ENCODE peak calls at places on chromosome 5, in four cellular contexts. Z, C, E and H are unnamed samples.

GRCh38 chr5:14199902-14200301 is 56.8 kb downstream of the TRIO start:
- DNase-seq in Z (no peak), C (no peak), E (no peak), H (no peak)

GRCh38 chr5:171714286-171714685 is 71.3 kb upstream of the SMIM23 start:
- DNase-seq in C (no peak), Z (no peak), E (no peak), H (no peak)

GRCh38 chr5:37668524-37669047 is 171.3 kb downstream of the GDNF start:
- DNase-seq in Z (no peak), E (peak; percentile 90), C (peak; percentile 98), H (peak; percentile 99)

GRCh38 chr5:14773588-14773987 is 98.0 kb downstream of the ANKH start:
- DNase-seq in C (no peak), Z (no peak), E (no peak), H (no peak)

GRCh38 chr5:163727028-163727427 is 221.6 kb downstream of the MAT2B start:
- DNase-seq in Z (no peak), C (no peak), E (no peak), H (no peak)

GRCh38 chr5:103526164-103526915 is 36.2 kb downstream of the NUDT12 start:
- DNase-seq in Z (no peak), C (no peak), E (no peak), H (no peak)

GRCh38 chr5:59346514-59346913 is 547.0 kb downstream of the PDE4D start:
- DNase-seq in Z (no peak), E (no peak), C (no peak), H (no peak)

GRCh38 chr5:163535290-163535689 is 29.9 kb downstream of the MAT2B start:
- DNase-seq in C (no peak), Z (no peak), E (no peak), H (no peak)

GRCh38 chr5:174198541-174198940 is 153.0 kb downstream of the NSG2 start:
- DNase-seq in Z (no peak), E (no peak), C (no peak), H (no peak)

GRCh38 chr5:116498478-116498877 is 76.1 kb downstream of the SEMA6A start:
- DNase-seq in E (no peak), C (no peak), Z (no peak), H (no peak)

GRCh38 chr5:89878140-89878570 is 531.4 kb downstream of the CETN3 start:
- DNase-seq in E (peak; percentile 75), Z (no peak), C (peak; percentile 57), H (peak; percentile 67)